ENCODE peak calls at places on chromosome X, in six cellular contexts. X is transverse colon, J is uterus, F is esophagus squamous epithelium, T is breast epithelium, N is adrenal gland. V is an unnamed sample.

GRCh38 chrX:149630681-149631292 is 805 bp downstream of the TMEM185A start:
- DNase-seq in X (no peak), J (no peak), F (no peak), T (no peak), N (peak; percentile 48), V (no peak)

GRCh38 chrX:68710870-68711576 is 63.6 kb downstream of the STARD8 start:
- DNase-seq in X (no peak), J (peak; percentile 49), F (no peak), T (no peak), N (peak; percentile 48), V (no peak)

GRCh38 chrX:110317820-110318663 is at the start of gene AMMECR1:
- DNase-seq in X (peak; percentile 79), J (peak; percentile 78), F (peak; percentile 17), T (peak; percentile 66), N (peak; percentile 76), V (peak; percentile 83)

GRCh38 chrX:71586929-71587328 is 8.7 kb downstream of the GCNA start:
- DNase-seq in X (peak; percentile 14), J (no peak), F (no peak), T (no peak), N (no peak), V (no peak)

GRCh38 chrX:39756086-39756883 is 341.5 kb downstream of the BCOR start:
- DNase-seq in X (no peak), J (no peak), F (no peak), T (no peak), N (peak; percentile 75), V (no peak)

GRCh38 chrX:14864626-14865025 is 8.2 kb downstream of the FANCB start:
- DNase-seq in X (no peak), J (no peak), F (no peak), T (no peak), N (no peak), V (no peak)

GRCh38 chrX:2547746-2548145 is 47.0 kb upstream of the DHRSX start:
- DNase-seq in X (no peak), J (no peak), F (no peak), T (no peak), N (no peak), V (no peak)

GRCh38 chrX:155028749-155029360 is 2.2 kb downstream of the FUNDC2 start:
- DNase-seq in X (no peak), J (no peak), F (no peak), T (no peak), N (no peak), V (no peak)

GRCh38 chrX:103329991-103330390 is at the start of gene TCEAL7:
- DNase-seq in X (no peak), J (peak; percentile 75), F (no peak), T (no peak), N (no peak), V (no peak)

GRCh38 chrX:136204571-136204970 is 46.6 kb downstream of the MAP7D3 start:
- DNase-seq in X (peak; percentile 62), J (no peak), F (no peak), T (no peak), N (peak; percentile 48), V (peak; percentile 76)

GRCh38 chrX:38754102-38754790 is 47.0 kb upstream of the MID1IP1 start:
- DNase-seq in X (no peak), J (peak; percentile 30), F (no peak), T (no peak), N (peak; percentile 21), V (no peak)

GRCh38 chrX:15277594-15277993 is 7.7 kb upstream of the ASB9 start:
- DNase-seq in X (no peak), J (no peak), F (no peak), T (no peak), N (no peak), V (no peak)

GRCh38 chrX:57655065-57655464 is 25.0 kb downstream of the NLRP2B start:
- DNase-seq in X (no peak), J (no peak), F (no peak), T (no peak), N (no peak), V (no peak)

GRCh38 chrX:129609395-129609794 is 45.4 kb downstream of the APLN start:
- DNase-seq in X (no peak), J (no peak), F (no peak), T (no peak), N (no peak), V (no peak)

GRCh38 chrX:150100261-150100660 is 162.0 kb upstream of the EOLA2 start:
- DNase-seq in X (no peak), J (no peak), F (no peak), T (no peak), N (no peak), V (no peak)

GRCh38 chrX:101057095-101057714 is 5.3 kb upstream of the TRMT2B start:
- DNase-seq in X (no peak), J (no peak), F (no peak), T (no peak), N (no peak), V (no peak)

GRCh38 chrX:135295238-135295943 is 13.9 kb upstream of the ETDC start:
- DNase-seq in X (peak; percentile 19), J (no peak), F (no peak), T (no peak), N (peak; percentile 18), V (no peak)

GRCh38 chrX:65750674-65751469 is 83.4 kb downstream of the MSN start:
- DNase-seq in X (peak; percentile 21), J (no peak), F (no peak), T (no peak), N (no peak), V (no peak)

GRCh38 chrX:97132654-97133415 is 249.1 kb downstream of the RPA4 start:
- DNase-seq in X (no peak), J (no peak), F (no peak), T (no peak), N (no peak), V (no peak)

GRCh38 chrX:1719270-1719669 is 104.4 kb downstream of the ASMT start:
- DNase-seq in X (no peak), J (no peak), F (no peak), T (no peak), N (no peak), V (no peak)

GRCh38 chrX:150161092-150161672 is 201.9 kb upstream of the MAMLD1 start:
- DNase-seq in X (no peak), J (no peak), F (no peak), T (no peak), N (no peak), V (no peak)

GRCh38 chrX:136577562-136577961 is 45.5 kb downstream of the VGLL1 start:
- DNase-seq in X (peak; percentile 61), J (peak; percentile 32), F (no peak), T (peak; percentile 45), N (peak; percentile 60), V (no peak)

GRCh38 chrX:72470111-72470510 is 102.5 kb downstream of the HDAC8 start:
- DNase-seq in X (no peak), J (no peak), F (no peak), T (no peak), N (no peak), V (no peak)

GRCh38 chrX:5163663-5164062 is 1065.0 kb downstream of the NLGN4X start:
- DNase-seq in X (no peak), J (no peak), F (no peak), T (no peak), N (no peak), V (no peak)
- H3K27ac ChIP-seq in X (no peak overlapping the region), J (no peak overlapping the region), F (no peak overlapping the region), T (no peak overlapping the region), N (no peak overlapping the region), V (no peak overlapping the region)

DNA sequence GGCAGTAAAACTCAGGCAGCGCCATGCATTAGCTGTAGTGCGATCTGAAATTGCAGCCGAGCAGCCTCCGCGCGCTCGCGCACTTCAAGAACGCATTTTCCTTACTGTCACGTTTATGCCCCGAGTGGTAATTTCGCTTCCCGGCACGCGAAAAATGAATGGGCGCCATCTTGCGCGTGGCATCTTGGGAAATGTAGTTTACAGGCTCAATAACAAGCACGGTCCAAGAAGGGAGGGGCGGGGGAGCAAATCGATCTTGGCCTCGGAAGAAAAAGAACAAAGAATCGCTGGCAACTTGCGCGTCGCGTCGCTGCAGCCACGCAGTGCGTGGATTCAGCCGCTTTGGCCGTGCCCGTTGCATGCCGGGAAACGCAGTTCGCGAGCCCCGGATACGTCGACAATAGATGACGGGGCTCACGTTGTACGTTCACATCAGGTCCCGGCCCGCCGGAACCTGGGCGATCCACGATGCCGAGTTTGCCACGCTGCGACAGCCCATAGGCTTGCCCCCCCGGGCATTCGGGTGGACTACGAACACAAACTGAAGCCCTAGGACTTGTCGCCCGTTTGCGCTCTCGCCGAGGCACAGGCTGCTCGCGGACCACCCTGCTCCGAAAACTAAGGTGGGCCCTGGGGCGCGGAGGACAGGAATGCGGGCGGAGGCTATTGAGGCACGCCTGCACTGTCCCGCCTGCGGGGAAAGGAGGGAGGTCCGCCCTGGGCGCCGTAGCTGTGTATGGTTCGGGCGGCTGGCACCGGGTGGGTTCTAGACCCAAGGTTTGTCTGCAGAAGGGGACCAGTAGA is at the start of gene FTSJ1:
- DNase-seq in X (peak; percentile 90), J (peak; percentile 90), F (peak; percentile 45), T (peak; percentile 76), N (peak; percentile 88), V (peak; percentile 91)
- TF ChIP-seq POLR2A in X (peak; percentile 58), J (peak; percentile 26), F (peak; percentile 50), T (no peak), N (peak; percentile 6), V (no peak)

DNA sequence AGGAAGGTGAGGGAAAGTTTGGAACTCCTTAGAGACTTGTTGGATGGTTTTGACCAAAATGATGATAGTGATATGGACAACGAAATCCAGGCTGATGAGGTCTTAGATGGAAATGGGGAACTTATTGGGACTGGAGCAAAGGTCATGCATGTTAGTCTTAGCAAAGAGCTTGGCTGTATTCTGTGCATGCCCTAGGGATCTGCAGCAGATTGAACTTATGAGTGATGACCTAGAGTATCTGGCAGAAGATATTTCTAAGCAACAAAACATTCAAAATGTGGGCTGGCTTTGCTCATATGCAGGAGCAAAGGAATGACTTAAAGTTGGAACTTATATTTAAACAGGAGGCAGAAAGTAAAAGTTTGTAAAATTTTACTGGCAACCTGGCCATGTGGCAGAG is 489.3 kb upstream of the DIPK2B start:
- DNase-seq in X (no peak), J (no peak), F (no peak), T (no peak), N (no peak), V (no peak)
- H3K4me3 ChIP-seq in X (no peak overlapping the region), J (no peak overlapping the region), F (no peak overlapping the region), T (no peak overlapping the region), N (no peak overlapping the region), V (no peak overlapping the region)

DNA sequence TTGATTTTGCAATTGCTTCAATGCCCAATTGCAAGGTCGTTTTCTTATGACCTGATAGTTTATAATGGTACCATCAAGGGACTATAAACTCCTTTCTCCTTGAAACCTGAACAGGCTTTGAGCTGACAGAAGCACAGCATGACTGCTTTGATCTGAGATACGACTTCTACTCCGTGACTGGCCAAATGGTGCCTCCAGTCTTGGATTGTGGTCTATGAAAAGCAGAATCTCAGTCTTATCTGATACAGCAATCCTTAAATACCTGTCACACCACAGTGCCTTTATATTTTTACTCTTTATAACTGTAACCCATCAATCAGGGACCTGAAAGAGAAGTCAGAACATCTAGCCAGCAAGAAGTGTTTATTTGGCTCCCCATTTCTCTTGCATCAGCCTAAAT is 93.1 kb downstream of the DOCK11 start:
- DNase-seq in X (no peak), J (no peak), F (no peak), T (no peak), N (no peak), V (no peak)
- H3K27ac ChIP-seq in X (no peak overlapping the region), J (no peak overlapping the region), F (no peak overlapping the region), T (no peak overlapping the region), N (no peak overlapping the region), V (no peak overlapping the region)

V was measured in suprapubic skin.